ENCODE peak calls at places on chromosome 13, in seven cellular contexts. X, J, K, T, W, F and B are unnamed samples. For H3K27me3 and H3K4me1, the result is how much of the 10 kb centered on the place peaks cover.

GRCh38 chr13:79401259-79402071 is 4.6 kb downstream of the RBM26 start:
- DNase-seq in X (no peak), J (no peak), K (no peak), T (no peak), W (no peak), F (peak), B (no peak)

GRCh38 chr13:66506979-66507378 is 723.2 kb downstream of the PCDH9 start:
- DNase-seq in X (no peak), J (no peak), K (peak), T (no peak), W (no peak), F (no peak), B (peak)

GRCh38 chr13:113658836-113659235 is 838 bp upstream of the ATP4B start:
- DNase-seq in X (no peak), J (no peak), K (no peak), T (no peak), W (no peak), F (no peak), B (no peak)

GRCh38 chr13:42384265-42384664 is 112.3 kb downstream of the AKAP11 start:
- DNase-seq in X (peak), J (no peak), K (no peak), T (no peak), W (no peak), F (no peak), B (no peak)

GRCh38 chr13:110421061-110421460 is 114.0 kb downstream of the COL4A2 start:
- DNase-seq in X (peak), J (no peak), K (no peak), T (no peak), W (no peak), F (no peak), B (peak)

GRCh38 chr13:39527961-39528720 is 74.9 kb downstream of the LHFPL6 start:
- DNase-seq in X (peak), J (no peak), K (peak), T (no peak), W (no peak), F (peak), B (peak)

GRCh38 chr13:59144700-59145099 is 1019.0 kb downstream of the DIAPH3 start:
- DNase-seq in X (no peak), J (no peak), K (no peak), T (no peak), W (no peak), F (no peak), B (no peak)

GRCh38 chr13:87244256-87244870 is 426.8 kb upstream of the SLITRK5 start:
- DNase-seq in X (no peak), J (no peak), K (no peak), T (no peak), W (no peak), F (peak), B (no peak)

GRCh38 chr13:28337196-28338045 is 157.5 kb downstream of the FLT1 start:
- DNase-seq in X (no peak), J (no peak), K (peak), T (no peak), W (no peak), F (no peak), B (peak)

GRCh38 chr13:44814836-44815235 is 174.4 kb downstream of the NUFIP1 start:
- DNase-seq in X (no peak), J (no peak), K (no peak), T (no peak), W (no peak), F (no peak), B (no peak)

GRCh38 chr13:111179908-111180756 is 65.0 kb downstream of the ARHGEF7 start:
- DNase-seq in X (peak), J (no peak), K (no peak), T (no peak), W (no peak), F (no peak), B (no peak)

GRCh38 chr13:80669112-80669511 is 328.2 kb upstream of the SPRY2 start:
- DNase-seq in X (no peak), J (no peak), K (no peak), T (no peak), W (no peak), F (no peak), B (no peak)

GRCh38 chr13:74046461-74046860 is 87.7 kb downstream of the KLF12 start:
- DNase-seq in X (no peak), J (no peak), K (peak), T (no peak), W (no peak), F (no peak), B (peak)

GRCh38 chr13:74210693-74211393 is 76.6 kb upstream of the KLF12 start:
- DNase-seq in X (peak), J (no peak), K (peak), T (no peak), W (no peak), F (no peak), B (peak)

GRCh38 chr13:98752111-98752941 is at the start of gene SLC15A1:
- DNase-seq in X (peak), J (no peak), K (no peak), T (peak), W (peak), F (no peak), B (no peak)

GRCh38 chr13:57627663-57628062 is 3.9 kb upstream of the PCDH17 start:
- DNase-seq in X (peak), J (no peak), K (peak), T (no peak), W (no peak), F (no peak), B (peak)

GRCh38 chr13:111302045-111302722 is 18.3 kb upstream of the TEX29 start:
- DNase-seq in X (no peak), J (no peak), K (no peak), T (no peak), W (no peak), F (no peak), B (no peak)

GRCh38 chr13:59898066-59898465 is 265.7 kb downstream of the DIAPH3 start:
- DNase-seq in X (no peak), J (no peak), K (no peak), T (no peak), W (no peak), F (no peak), B (no peak)

GRCh38 chr13:109156181-109156935 is 526.9 kb downstream of the MYO16 start:
- DNase-seq in X (peak), J (no peak), K (peak), T (no peak), W (no peak), F (peak), B (peak)

GRCh38 chr13:39397221-39397620 is 205.8 kb downstream of the LHFPL6 start:
- DNase-seq in X (no peak), J (no peak), K (no peak), T (no peak), W (no peak), F (no peak), B (no peak)

GRCh38 chr13:95356916-95357315 is 55.7 kb upstream of the ABCC4 start:
- DNase-seq in X (no peak), J (no peak), K (no peak), T (no peak), W (no peak), F (no peak), B (no peak)

GRCh38 chr13:44844786-44845185 is 144.5 kb downstream of the NUFIP1 start:
- DNase-seq in X (no peak), J (no peak), K (no peak), T (no peak), W (no peak), F (no peak), B (no peak)

GRCh38 chr13:44429311-44429710 is 55.7 kb downstream of the SERP2 start:
- DNase-seq in X (peak), J (no peak), K (no peak), T (no peak), W (no peak), F (no peak), B (no peak)

GRCh38 chr13:51525567-51526165 is 58.6 kb upstream of the WDFY2 start:
- DNase-seq in X (peak), J (no peak), K (peak), T (no peak), W (no peak), F (peak), B (peak)

GRCh38 chr13:80469841-80470378 is 129.0 kb upstream of the SPRY2 start:
- DNase-seq in X (peak), J (no peak), K (peak), T (no peak), W (no peak), F (no peak), B (peak)

GRCh38 chr13:112874751-112875300 is 94.2 kb upstream of the MCF2L start:
- DNase-seq in X (no peak), J (no peak), K (no peak), T (no peak), W (no peak), F (no peak), B (no peak)

GRCh38 chr13:79660361-79660760 is 179.4 kb downstream of the NDFIP2 start:
- DNase-seq in X (no peak), J (no peak), K (no peak), T (no peak), W (no peak), F (no peak), B (no peak)

GRCh38 chr13:113639661-113640262 is 18.2 kb downstream of the ATP4B start:
- DNase-seq in X (no peak), J (no peak), K (no peak), T (no peak), W (no peak), F (no peak), B (no peak)

GRCh38 chr13:113607056-113607455 is 22.5 kb downstream of the TFDP1 start:
- DNase-seq in X (no peak), J (no peak), K (no peak), T (no peak), W (no peak), F (no peak), B (no peak)

GRCh38 chr13:32901994-32902780 is 114.0 kb upstream of the KL start:
- DNase-seq in X (peak), J (no peak), K (no peak), T (no peak), W (no peak), F (no peak), B (no peak)

GRCh38 chr13:94309997-94310842 is 169.3 kb downstream of the DCT start:
- DNase-seq in X (peak), J (no peak), K (peak), T (no peak), W (no peak), F (no peak), B (peak)

GRCh38 chr13:27476943-27477681 is 26.7 kb upstream of the MTIF3 start:
- DNase-seq in X (no peak), J (no peak), K (peak), T (no peak), W (no peak), F (no peak), B (peak)

GRCh38 chr13:97435297-97435682 is 1.3 kb downstream of the RAP2A start:
- DNase-seq in X (no peak), J (no peak), K (no peak), T (no peak), W (no peak), F (no peak), B (no peak)

GRCh38 chr13:31100721-31101120 is 61.0 kb downstream of the HSPH1 start:
- DNase-seq in X (no peak), J (no peak), K (no peak), T (no peak), W (no peak), F (no peak), B (no peak)
- H3K27me3 ChIP-seq in X (under half), J (under half), K (under half), T (under half), W (under half), F (under half), B (half or more)

GRCh38 chr13:26326562-26326961 is 72.6 kb downstream of the CDK8 start:
- DNase-seq in X (no peak), J (no peak), K (no peak), T (no peak), W (no peak), F (no peak), B (no peak)
- H3K4me1 ChIP-seq in X (under half), J (under half), K (under half), T (under half), W (under half), F (under half), B (under half)

GRCh38 chr13:91544723-91545122 is 146.3 kb downstream of the GPC5 start:
- DNase-seq in X (no peak), J (peak), K (no peak), T (peak), W (no peak), F (peak), B (peak)
- H2AK5ac ChIP-seq in X (no peak), J (no peak), K (no peak), T (no peak), W (no peak), F (no peak), B (no peak)

GRCh38 chr13:29494520-29494919 is 101.0 kb downstream of the SLC7A1 start:
- DNase-seq in X (no peak), J (no peak), K (no peak), T (no peak), W (no peak), F (no peak), B (no peak)
- H3K27me3 ChIP-seq in X (under half), J (under half), K (under half), T (under half), W (under half), F (under half), B (under half)

GRCh38 chr13:50228527-50228926 is 213.3 kb downstream of the KCNRG start:
- DNase-seq in X (no peak), J (no peak), K (no peak), T (no peak), W (no peak), F (no peak), B (no peak)

GRCh38 chr13:50226515-50227147 is 211.4 kb downstream of the KCNRG start:
- DNase-seq in X (no peak), J (no peak), K (no peak), T (no peak), W (no peak), F (no peak), B (no peak)

GRCh38 chr13:50227356-50227755 is 212.1 kb downstream of the KCNRG start:
- DNase-seq in X (no peak), J (no peak), K (no peak), T (no peak), W (no peak), F (no peak), B (no peak)

GRCh38 chr13:50229935-50230334 is 214.7 kb downstream of the KCNRG start:
- DNase-seq in X (no peak), J (no peak), K (no peak), T (no peak), W (no peak), F (no peak), B (no peak)

GRCh38 chr13:50230365-50230978 is 215.2 kb downstream of the KCNRG start:
- DNase-seq in X (peak), J (no peak), K (peak), T (no peak), W (no peak), F (no peak), B (peak)
- H3K4me1 ChIP-seq in X (under half), J (under half), K (under half), T (under half), W (under half), F (under half), B (under half)

DNA sequence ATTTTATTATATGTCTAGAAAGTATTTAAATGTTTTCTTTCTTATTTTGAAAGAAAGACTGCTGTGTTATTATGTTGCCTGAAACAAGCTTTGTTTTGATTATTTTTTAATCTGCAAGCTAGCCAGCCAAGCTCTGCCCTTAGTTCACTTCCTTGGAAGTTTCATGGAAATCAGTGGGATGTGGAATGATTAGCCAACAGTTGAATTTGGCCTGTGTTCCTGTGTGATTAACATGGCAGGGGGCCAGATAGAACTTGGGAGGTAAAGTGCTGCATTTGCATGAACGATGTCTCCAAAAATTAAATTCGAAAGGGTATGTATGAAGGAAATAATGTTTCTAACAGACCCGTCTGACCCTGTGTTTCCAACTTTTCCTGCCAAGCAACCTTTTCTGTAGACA is 32.2 kb downstream of the UFM1 start:
- DNase-seq in X (no peak), J (no peak), K (no peak), T (no peak), W (no peak), F (no peak), B (no peak)
- H2AK5ac ChIP-seq in X (no peak), J (no peak), K (no peak), T (no peak), W (no peak), F (no peak), B (no peak)